ENCODE peak calls at places on chromosomes 5 and 9, in nine cellular contexts. I is astrocyte of the spinal cord; D is HCT116; U is stomach; H is heart right ventricle; E is endothelial cell; W is IMR-90; K is body of pancreas; R is CD8-positive, alpha-beta T cell. Y is an unnamed sample.
A peak's percentile ranks its signal among the peaks of the same experiment; 100 is the strongest.

GRCh38 chr9:111352545-111352944 is 22.5 kb upstream of the OR2K2 start:
- DNase-seq in I (no peak), D (no peak), U (no peak), H (no peak), E (no peak), W (peak; percentile 15), K (no peak), R (no peak), Y (no peak)

GRCh38 chr5:158492850-158493249 is 606.9 kb downstream of the EBF1 start:
- DNase-seq in I (peak; percentile 84), D (no peak), U (no peak), H (no peak), E (no peak), W (no peak), K (no peak), R (no peak), Y (no peak)

GRCh38 chr9:91421987-91422765 is 1.5 kb downstream of the NFIL3 start:
- DNase-seq in I (peak; percentile 64), D (no peak), U (no peak), H (peak; percentile 53), E (no peak), W (peak; percentile 41), K (peak; percentile 42), R (no peak), Y (no peak)

GRCh38 chr5:73513996-73514395 is 15.8 kb downstream of the BTF3 start:
- DNase-seq in I (no peak), D (no peak), U (peak; percentile 52), H (no peak), E (no peak), W (no peak), K (no peak), R (no peak), Y (no peak)

GRCh38 chr9:504921-505821 is 290.5 kb downstream of the DOCK8 start:
- DNase-seq in I (no peak), D (no peak), U (peak; percentile 27), H (peak; percentile 14), E (peak; percentile 46), W (no peak), K (peak; percentile 41), R (peak; percentile 48), Y (no peak)

GRCh38 chr5:141476132-141476909 is 555 bp downstream of the PCDHGC3 start:
- DNase-seq in I (peak; percentile 85), D (no peak), U (peak; percentile 55), H (peak; percentile 66), E (peak; percentile 63), W (peak; percentile 85), K (peak; percentile 70), R (no peak), Y (peak; percentile 17)

GRCh38 chr9:130857864-130858730 is 23.0 kb downstream of the ABL1 start:
- DNase-seq in I (peak; percentile 96), D (no peak), U (no peak), H (peak; percentile 74), E (no peak), W (peak; percentile 97), K (peak; percentile 40), R (no peak), Y (no peak)

GRCh38 chr9:132160802-132161742 is 786 bp upstream of the NTNG2 start:
- DNase-seq in I (peak; percentile 59), D (no peak), U (peak; percentile 34), H (no peak), E (no peak), W (peak; percentile 76), K (peak; percentile 26), R (peak; percentile 71), Y (peak; percentile 94)

GRCh38 chr5:146039420-146039819 is 66.0 kb downstream of the PLAC8L1 start:
- DNase-seq in I (no peak), D (no peak), U (no peak), H (no peak), E (no peak), W (no peak), K (no peak), R (no peak), Y (peak; percentile 85)

GRCh38 chr9:112925058-112925641 is 34.5 kb upstream of the SLC46A2 start:
- DNase-seq in I (peak; percentile 13), D (peak; percentile 39), U (no peak), H (no peak), E (peak; percentile 43), W (peak; percentile 23), K (peak; percentile 16), R (no peak), Y (no peak)

GRCh38 chr9:113581865-113582697 is 118.6 kb downstream of the RGS3 start:
- DNase-seq in I (peak; percentile 74), D (no peak), U (peak; percentile 84), H (peak; percentile 80), E (no peak), W (peak; percentile 84), K (peak; percentile 81), R (peak; percentile 84), Y (peak; percentile 72)

GRCh38 chr5:7886849-7887460 is 18.0 kb downstream of the MTRR start:
- DNase-seq in I (peak; percentile 60), D (peak; percentile 19), U (no peak), H (no peak), E (no peak), W (peak; percentile 72), K (no peak), R (no peak), Y (no peak)

GRCh38 chr5:41869150-41869738 is 981 bp downstream of the OXCT1 start:
- DNase-seq in I (peak; percentile 39), D (no peak), U (peak; percentile 67), H (peak; percentile 73), E (peak; percentile 3), W (peak; percentile 7), K (peak; percentile 36), R (peak; percentile 58), Y (no peak)

GRCh38 chr5:19874811-19875210 is 113.2 kb downstream of the CDH18 start:
- DNase-seq in I (no peak), D (no peak), U (no peak), H (no peak), E (no peak), W (no peak), K (no peak), R (no peak), Y (no peak)

GRCh38 chr5:79961731-79962579 is 29.1 kb downstream of the MTX3 start:
- DNase-seq in I (no peak), D (no peak), U (no peak), H (no peak), E (no peak), W (no peak), K (no peak), R (no peak), Y (peak; percentile 25)

GRCh38 chr9:78871452-78872331 is 574.8 kb downstream of the PSAT1 start:
- DNase-seq in I (peak; percentile 88), D (peak; percentile 22), U (no peak), H (no peak), E (no peak), W (peak; percentile 95), K (peak; percentile 31), R (no peak), Y (no peak)

GRCh38 chr5:142425286-142426065 is 100.7 kb upstream of the SPRY4 start:
- DNase-seq in I (peak; percentile 61), D (no peak), U (no peak), H (no peak), E (no peak), W (peak; percentile 74), K (no peak), R (no peak), Y (no peak)

GRCh38 chr9:130636648-130637020 is 27.8 kb upstream of the PRDM12 start:
- DNase-seq in I (no peak), D (no peak), U (no peak), H (no peak), E (no peak), W (no peak), K (no peak), R (no peak), Y (no peak)

GRCh38 chr5:108516771-108517170 is 134.9 kb upstream of the FBXL17 start:
- DNase-seq in I (no peak), D (no peak), U (no peak), H (no peak), E (no peak), W (no peak), K (no peak), R (no peak), Y (no peak)

GRCh38 chr9:38641985-38642864 is 21.8 kb upstream of the ANKRD18A start:
- DNase-seq in I (peak; percentile 72), D (peak; percentile 59), U (peak; percentile 45), H (no peak), E (peak; percentile 28), W (peak; percentile 22), K (peak; percentile 67), R (no peak), Y (peak; percentile 70)
- TF ChIP-seq CTCF in I (peak; percentile 64), D (peak; percentile 74), U (peak; percentile 23), H (peak; percentile 17), E (peak; percentile 84), W (peak; percentile 54), K (peak; percentile 66), R (no peak), Y (peak; percentile 33)

DNA sequence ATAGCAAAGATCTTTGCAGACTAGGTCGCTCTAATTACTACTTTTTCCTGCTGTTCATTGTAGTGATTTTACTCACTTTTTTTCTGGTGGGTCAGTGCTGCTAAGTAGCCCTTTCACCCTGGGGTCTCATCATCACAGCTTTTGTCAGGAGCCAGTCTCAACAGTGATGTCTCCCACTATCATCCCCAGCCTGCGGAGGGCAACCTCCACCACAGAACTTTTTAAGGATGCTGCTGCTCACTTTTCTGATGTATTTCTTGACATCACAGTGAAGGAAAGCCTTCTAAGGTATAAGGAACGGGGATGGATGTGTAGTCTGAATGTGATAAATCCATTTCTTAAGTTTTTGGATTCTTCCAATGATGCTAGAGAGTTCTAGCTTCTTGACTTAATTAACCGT is 242.5 kb upstream of the RIOK2 start:
- DNase-seq in I (no peak), D (no peak), U (no peak), H (no peak), E (peak; percentile 28), W (peak; percentile 16), K (no peak), R (no peak), Y (no peak)
- TF ChIP-seq CTCF in I (peak; percentile 45), D (peak; percentile 48), U (no peak), H (peak; percentile 24), E (no peak), W (peak; percentile 42), K (no peak), R (no peak), Y (no peak)

DNA sequence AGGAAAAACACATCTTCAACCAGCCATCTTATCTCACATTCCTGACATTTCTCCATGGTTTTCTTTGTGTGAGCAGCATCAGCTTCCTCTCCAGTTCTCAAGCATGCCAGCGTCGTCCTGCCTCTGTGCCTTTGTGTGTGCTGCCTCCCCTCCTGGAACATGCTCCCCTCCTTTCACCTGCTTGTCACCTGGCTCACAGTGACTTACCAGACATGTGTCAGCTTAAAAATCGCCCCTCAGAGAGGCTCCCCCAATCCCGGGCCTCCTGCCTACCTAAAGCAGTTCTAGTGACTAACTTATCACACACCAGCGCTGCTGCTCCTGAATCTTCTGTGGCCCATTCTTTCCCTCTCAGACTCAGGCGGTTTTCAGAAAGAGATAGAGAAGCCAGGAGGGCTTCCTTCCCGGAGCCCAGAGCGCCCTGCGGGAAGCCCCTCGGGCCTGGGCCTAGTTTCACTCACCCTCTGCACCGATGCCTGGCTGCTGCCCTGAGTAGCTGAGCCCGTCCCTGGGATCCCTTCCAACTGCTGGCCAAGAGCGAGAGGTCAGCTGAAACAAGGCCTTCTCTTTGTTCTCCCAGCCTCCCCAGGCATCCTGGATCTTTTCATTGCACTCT is 51.1 kb upstream of the MVB12B start:
- DNase-seq in I (peak; percentile 12), D (no peak), U (no peak), H (peak; percentile 14), E (no peak), W (peak; percentile 5), K (peak; percentile 29), R (no peak), Y (no peak)
- TF ChIP-seq CTCF in I (no peak), D (no peak), U (no peak), H (no peak), E (no peak), W (no peak), K (no peak), R (no peak), Y (no peak)

GRCh38 chr5:37831821-37832524 is 7.9 kb downstream of the GDNF start:
- DNase-seq in I (no peak), D (no peak), U (no peak), H (no peak), E (no peak), W (peak; percentile 84), K (no peak), R (no peak), Y (no peak)
- TF ChIP-seq CTCF in I (no peak), D (no peak), U (no peak), H (no peak), E (no peak), W (peak; percentile 16), K (no peak), R (no peak), Y (no peak)